ENCODE peak calls at places on chromosomes 5 and 9, in four cellular contexts. One of them, this sample, is unnamed.

GRCh38 chr5:95093211-95093610 is 191.7 kb downstream of the MCTP1 start:
- DNase-seq in lower lobe of right lung: no peak
- DNase-seq in HepG2: no peak
- DNase-seq in PC-9: no peak
- DNase-seq in this sample: no peak

GRCh38 chr9:134653259-134654009 is 11.8 kb downstream of the COL5A1 start:
- DNase-seq in lower lobe of right lung: no peak
- DNase-seq in HepG2: no peak
- DNase-seq in PC-9: no peak
- DNase-seq in this sample: no peak

GRCh38 chr9:68949271-68950000 is 64.5 kb downstream of the PRKACG start:
- DNase-seq in lower lobe of right lung: no peak
- DNase-seq in HepG2: no peak
- DNase-seq in PC-9: no peak
- DNase-seq in this sample: no peak

GRCh38 chr9:84990850-84991505 is 321.4 kb downstream of the NTRK2 start:
- DNase-seq in lower lobe of right lung: no peak
- DNase-seq in HepG2: no peak
- DNase-seq in PC-9: no peak
- DNase-seq in this sample: no peak

GRCh38 chr9:108743901-108744371 is 111.8 kb downstream of the ACTL7B start:
- DNase-seq in lower lobe of right lung: no peak
- DNase-seq in HepG2: peak; percentile 91
- DNase-seq in PC-9: peak; percentile 70
- DNase-seq in this sample: peak; percentile 75

GRCh38 chr9:16501098-16501663 is 369.3 kb downstream of the BNC2 start:
- DNase-seq in lower lobe of right lung: no peak
- DNase-seq in HepG2: no peak
- DNase-seq in PC-9: no peak
- DNase-seq in this sample: peak; percentile 50

GRCh38 chr9:136865768-136866103 is 372 bp downstream of the EDF1 start:
- DNase-seq in lower lobe of right lung: peak; percentile 60
- DNase-seq in HepG2: no peak
- DNase-seq in PC-9: no peak
- DNase-seq in this sample: no peak

GRCh38 chr5:151739939-151740335 is 18.5 kb downstream of the ATOX1 start:
- DNase-seq in lower lobe of right lung: no peak
- DNase-seq in HepG2: no peak
- DNase-seq in PC-9: no peak
- DNase-seq in this sample: peak; percentile 62

GRCh38 chr9:121067655-121068054 is 7.1 kb upstream of the CNTRL start:
- DNase-seq in lower lobe of right lung: no peak
- DNase-seq in HepG2: no peak
- DNase-seq in PC-9: no peak
- DNase-seq in this sample: no peak

GRCh38 chr5:133496631-133497030 is 115.7 kb downstream of the FSTL4 start:
- DNase-seq in lower lobe of right lung: no peak
- DNase-seq in HepG2: no peak
- DNase-seq in PC-9: no peak
- DNase-seq in this sample: no peak

GRCh38 chr5:125491986-125492385 is 745.5 kb upstream of the ZNF608 start:
- DNase-seq in lower lobe of right lung: no peak
- DNase-seq in HepG2: no peak
- DNase-seq in PC-9: no peak
- DNase-seq in this sample: no peak

GRCh38 chr9:88691096-88691495 is 156.1 kb downstream of the NXNL2 start:
- DNase-seq in lower lobe of right lung: no peak
- DNase-seq in HepG2: no peak
- DNase-seq in PC-9: no peak
- DNase-seq in this sample: no peak

GRCh38 chr5:16160706-16161105 is 18.9 kb downstream of the MARCHF11 start:
- DNase-seq in lower lobe of right lung: no peak
- DNase-seq in HepG2: peak; percentile 60
- DNase-seq in PC-9: peak; percentile 35
- DNase-seq in this sample: peak; percentile 36

GRCh38 chr9:78004478-78005229 is 27.0 kb downstream of the GNAQ start:
- DNase-seq in lower lobe of right lung: no peak
- DNase-seq in HepG2: peak; percentile 85
- DNase-seq in PC-9: no peak
- DNase-seq in this sample: no peak

GRCh38 chr5:93162201-93162654 is 418.8 kb downstream of the NR2F1-AS1 start:
- DNase-seq in lower lobe of right lung: no peak
- DNase-seq in HepG2: no peak
- DNase-seq in PC-9: no peak
- DNase-seq in this sample: peak; percentile 21

GRCh38 chr9:77793909-77794308 is 145.8 kb upstream of the GNA14 start:
- DNase-seq in lower lobe of right lung: no peak
- DNase-seq in HepG2: no peak
- DNase-seq in PC-9: peak; percentile 9
- DNase-seq in this sample: no peak

GRCh38 chr9:94639045-94639995 is at the start of gene FBP1:
- DNase-seq in lower lobe of right lung: peak; percentile 92
- DNase-seq in HepG2: no peak
- DNase-seq in PC-9: peak; percentile 44
- DNase-seq in this sample: peak; percentile 23

GRCh38 chr9:7297521-7297920 is 502.1 kb downstream of the DMAC1 start:
- DNase-seq in lower lobe of right lung: no peak
- DNase-seq in HepG2: no peak
- DNase-seq in PC-9: no peak
- DNase-seq in this sample: no peak

GRCh38 chr5:16690243-16690839 is 73.5 kb upstream of the RETREG1 start:
- DNase-seq in lower lobe of right lung: no peak
- DNase-seq in HepG2: peak; percentile 59
- DNase-seq in PC-9: peak; percentile 66
- DNase-seq in this sample: peak; percentile 72

GRCh38 chr5:136182618-136183017 is 10.3 kb downstream of the SMIM32 start:
- DNase-seq in lower lobe of right lung: no peak
- DNase-seq in HepG2: no peak
- DNase-seq in PC-9: no peak
- DNase-seq in this sample: no peak

GRCh38 chr9:97689401-97689800 is 7.7 kb downstream of the XPA start:
- DNase-seq in lower lobe of right lung: no peak
- DNase-seq in HepG2: no peak
- DNase-seq in PC-9: no peak
- DNase-seq in this sample: peak; percentile 56

GRCh38 chr5:83035373-83036170 is 41.6 kb downstream of the TMEM167A start:
- DNase-seq in lower lobe of right lung: no peak
- DNase-seq in HepG2: no peak
- DNase-seq in PC-9: no peak
- DNase-seq in this sample: no peak

GRCh38 chr5:124395287-124395686 is 351.2 kb downstream of the ZNF608 start:
- DNase-seq in lower lobe of right lung: no peak
- DNase-seq in HepG2: no peak
- DNase-seq in PC-9: no peak
- DNase-seq in this sample: no peak

GRCh38 chr9:81588148-81588874 is 101.0 kb downstream of the TLE1 start:
- DNase-seq in lower lobe of right lung: peak; percentile 66
- DNase-seq in HepG2: peak; percentile 99
- DNase-seq in PC-9: peak; percentile 56
- DNase-seq in this sample: peak; percentile 83

GRCh38 chr9:36319806-36320205 is 61.6 kb upstream of the GNE start:
- DNase-seq in lower lobe of right lung: peak; percentile 56
- DNase-seq in HepG2: peak; percentile 66
- DNase-seq in PC-9: peak; percentile 54
- DNase-seq in this sample: no peak

GRCh38 chr9:35385042-35385441 is 104.9 kb upstream of the RUSC2 start:
- DNase-seq in lower lobe of right lung: no peak
- DNase-seq in HepG2: no peak
- DNase-seq in PC-9: no peak
- DNase-seq in this sample: no peak

GRCh38 chr5:74056789-74057164 is 430.8 kb downstream of the ARHGEF28 start:
- DNase-seq in lower lobe of right lung: no peak
- DNase-seq in HepG2: peak; percentile 9
- DNase-seq in PC-9: no peak
- DNase-seq in this sample: peak; percentile 41

GRCh38 chr9:82539126-82539525 is 523.8 kb downstream of the RASEF start:
- DNase-seq in lower lobe of right lung: no peak
- DNase-seq in HepG2: no peak
- DNase-seq in PC-9: no peak
- DNase-seq in this sample: no peak

GRCh38 chr9:4507306-4507705 is 17.0 kb downstream of the SLC1A1 start:
- DNase-seq in lower lobe of right lung: no peak
- DNase-seq in HepG2: no peak
- DNase-seq in PC-9: no peak
- DNase-seq in this sample: no peak

GRCh38 chr9:137185921-137186320 is 2.4 kb downstream of the ANAPC2 start:
- DNase-seq in lower lobe of right lung: no peak
- DNase-seq in HepG2: no peak
- DNase-seq in PC-9: no peak
- DNase-seq in this sample: no peak

GRCh38 chr5:37184748-37185364 is 64.3 kb downstream of the CPLANE1 start:
- DNase-seq in lower lobe of right lung: no peak
- DNase-seq in HepG2: no peak
- DNase-seq in PC-9: no peak
- DNase-seq in this sample: no peak

GRCh38 chr9:135839516-135839915 is 67.8 kb downstream of the CAMSAP1 start:
- DNase-seq in lower lobe of right lung: no peak
- DNase-seq in HepG2: no peak
- DNase-seq in PC-9: no peak
- DNase-seq in this sample: no peak

GRCh38 chr5:150278046-150278760 is 11.4 kb downstream of the CAMK2A start:
- DNase-seq in lower lobe of right lung: no peak
- DNase-seq in HepG2: no peak
- DNase-seq in PC-9: no peak
- DNase-seq in this sample: no peak

GRCh38 chr5:155895484-155895883 is 431.5 kb upstream of the SGCD start:
- DNase-seq in lower lobe of right lung: no peak
- DNase-seq in HepG2: no peak
- DNase-seq in PC-9: no peak
- DNase-seq in this sample: no peak

GRCh38 chr9:92723299-92723625 is 41.4 kb downstream of the BICD2 start:
- DNase-seq in lower lobe of right lung: no peak
- DNase-seq in HepG2: no peak
- DNase-seq in PC-9: no peak
- DNase-seq in this sample: peak; percentile 89
- H3K27ac ChIP-seq in lower lobe of right lung: peak overlapping the region; percentile 57
- H3K27ac ChIP-seq in HepG2: no peak overlapping the region
- H3K27ac ChIP-seq in PC-9: no peak overlapping the region
- H3K27ac ChIP-seq in this sample: peak overlapping the region; percentile 89

GRCh38 chr5:99664972-99665371 is 736.2 kb upstream of the CHD1 start:
- DNase-seq in lower lobe of right lung: no peak
- DNase-seq in HepG2: no peak
- DNase-seq in PC-9: no peak
- DNase-seq in this sample: no peak
- TF ChIP-seq CTCF in lower lobe of right lung: no peak
- TF ChIP-seq CTCF in HepG2: no peak
- TF ChIP-seq CTCF in PC-9: no peak
- TF ChIP-seq CTCF in this sample: no peak

DNA sequence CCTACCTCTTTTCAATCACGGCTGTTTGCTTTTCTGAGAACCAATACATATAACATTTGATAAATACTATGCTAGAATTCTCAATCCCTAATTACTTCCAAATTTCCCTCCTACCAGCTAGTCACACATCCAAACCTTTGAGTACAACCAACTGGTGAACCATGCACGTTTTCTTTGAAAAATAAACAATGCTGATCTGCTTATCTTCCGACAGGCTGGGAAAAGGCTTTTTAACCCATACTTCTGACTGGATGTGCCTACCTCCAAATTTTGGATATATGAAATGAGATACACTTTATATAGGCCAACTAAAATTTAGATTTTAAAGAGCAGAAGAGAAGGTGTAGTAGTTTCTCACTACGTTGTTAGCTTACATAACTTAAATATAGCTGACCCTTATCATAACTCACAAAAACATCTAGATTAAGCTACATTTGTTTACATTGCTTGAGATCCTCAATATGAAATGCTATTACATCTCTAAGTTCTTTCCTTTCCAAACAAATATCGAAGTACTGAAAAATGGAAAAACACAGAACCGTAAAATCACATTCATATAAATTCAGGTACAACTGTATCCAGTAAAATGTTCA is 2.1 kb downstream of the NR3C1 start:
- DNase-seq in lower lobe of right lung: no peak
- DNase-seq in HepG2: peak; percentile 16
- DNase-seq in PC-9: no peak
- DNase-seq in this sample: no peak
- H3K27ac ChIP-seq in lower lobe of right lung: peak overlapping the region; percentile 100
- H3K27ac ChIP-seq in HepG2: no peak overlapping the region
- H3K27ac ChIP-seq in PC-9: no peak overlapping the region
- H3K27ac ChIP-seq in this sample: no peak overlapping the region

GRCh38 chr9:20408513-20408912 is 213.8 kb downstream of the MLLT3 start:
- DNase-seq in lower lobe of right lung: no peak
- DNase-seq in HepG2: no peak
- DNase-seq in PC-9: no peak
- DNase-seq in this sample: no peak
- TF ChIP-seq CTCF in lower lobe of right lung: no peak
- TF ChIP-seq CTCF in HepG2: no peak
- TF ChIP-seq CTCF in PC-9: no peak
- TF ChIP-seq CTCF in this sample: no peak

DNA sequence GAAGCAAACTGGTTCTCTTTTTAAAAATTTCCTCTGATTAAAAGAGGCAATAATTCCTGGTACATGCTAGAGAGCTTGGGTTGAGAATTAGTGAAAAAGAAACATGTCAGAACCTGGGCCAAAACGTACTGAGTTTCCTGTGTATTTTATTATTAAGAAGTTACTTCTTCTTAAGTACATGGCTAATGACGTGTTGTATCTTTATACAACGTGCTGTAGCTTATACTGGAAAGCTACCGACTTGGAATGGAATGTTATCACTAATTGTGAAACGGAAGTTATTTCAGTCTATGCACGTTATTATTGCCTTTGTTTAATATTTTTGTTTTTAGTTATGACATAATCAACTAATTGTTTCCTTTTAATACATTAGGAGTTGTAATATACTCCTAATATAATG is 43.1 kb downstream of the ZNF366 start:
- DNase-seq in lower lobe of right lung: no peak
- DNase-seq in HepG2: no peak
- DNase-seq in PC-9: no peak
- DNase-seq in this sample: no peak
- H3K27ac ChIP-seq in lower lobe of right lung: no peak overlapping the region
- H3K27ac ChIP-seq in HepG2: no peak overlapping the region
- H3K27ac ChIP-seq in PC-9: no peak overlapping the region
- H3K27ac ChIP-seq in this sample: no peak overlapping the region

GRCh38 chr9:37328561-37329227 is 93.8 kb upstream of the GRHPR start:
- DNase-seq in lower lobe of right lung: no peak
- DNase-seq in HepG2: no peak
- DNase-seq in PC-9: no peak
- DNase-seq in this sample: no peak

GRCh38 chr9:37332581-37332980 is 89.9 kb upstream of the GRHPR start:
- DNase-seq in lower lobe of right lung: no peak
- DNase-seq in HepG2: no peak
- DNase-seq in PC-9: no peak
- DNase-seq in this sample: no peak

GRCh38 chr9:37331871-37332270 is 90.6 kb upstream of the GRHPR start:
- DNase-seq in lower lobe of right lung: no peak
- DNase-seq in HepG2: no peak
- DNase-seq in PC-9: no peak
- DNase-seq in this sample: no peak

GRCh38 chr9:37327553-37327952 is 94.9 kb upstream of the GRHPR start:
- DNase-seq in lower lobe of right lung: no peak
- DNase-seq in HepG2: no peak
- DNase-seq in PC-9: no peak
- DNase-seq in this sample: no peak

GRCh38 chr9:37329576-37329975 is 92.9 kb upstream of the GRHPR start:
- DNase-seq in lower lobe of right lung: no peak
- DNase-seq in HepG2: no peak
- DNase-seq in PC-9: no peak
- DNase-seq in this sample: peak; percentile 14
- TF ChIP-seq CTCF in lower lobe of right lung: no peak
- TF ChIP-seq CTCF in HepG2: peak; percentile 49
- TF ChIP-seq CTCF in PC-9: peak; percentile 7
- TF ChIP-seq CTCF in this sample: peak; percentile 38

This sample was measured in RWPE1.